ENCODE peak calls at places on chromosome 12, in six cellular contexts. One of them, this sample, is unnamed.

GRCh38 chr12:57193706-57194245 is 22.8 kb upstream of the NXPH4 start:
- DNase-seq in fibroblast of mammary gland: no peak
- DNase-seq in brain microvascular endothelial cell: no peak
- DNase-seq in neural progenitor cell: no peak
- DNase-seq in A549: no peak
- DNase-seq in hepatocyte: no peak
- DNase-seq in this sample: no peak

GRCh38 chr12:23238957-23239356 is 614.0 kb downstream of the ETNK1 start:
- DNase-seq in fibroblast of mammary gland: no peak
- DNase-seq in brain microvascular endothelial cell: no peak
- DNase-seq in neural progenitor cell: no peak
- DNase-seq in A549: no peak
- DNase-seq in hepatocyte: no peak
- DNase-seq in this sample: no peak

GRCh38 chr12:72872488-72872887 is 600.3 kb downstream of the TRHDE start:
- DNase-seq in fibroblast of mammary gland: no peak
- DNase-seq in brain microvascular endothelial cell: no peak
- DNase-seq in neural progenitor cell: peak; percentile 36
- DNase-seq in A549: no peak
- DNase-seq in hepatocyte: no peak
- DNase-seq in this sample: no peak

GRCh38 chr12:107761502-107761904 is 566 bp upstream of the PRDM4 start:
- DNase-seq in fibroblast of mammary gland: no peak
- DNase-seq in brain microvascular endothelial cell: no peak
- DNase-seq in neural progenitor cell: peak; percentile 49
- DNase-seq in A549: no peak
- DNase-seq in hepatocyte: peak; percentile 23
- DNase-seq in this sample: no peak

GRCh38 chr12:1474567-1475153 is 119.7 kb downstream of the FBXL14 start:
- DNase-seq in fibroblast of mammary gland: peak; percentile 97
- DNase-seq in brain microvascular endothelial cell: peak; percentile 91
- DNase-seq in neural progenitor cell: peak; percentile 71
- DNase-seq in A549: no peak
- DNase-seq in hepatocyte: peak; percentile 25
- DNase-seq in this sample: peak; percentile 96

GRCh38 chr12:40016960-40017359 is 88.9 kb downstream of the SLC2A13 start:
- DNase-seq in fibroblast of mammary gland: peak; percentile 96
- DNase-seq in brain microvascular endothelial cell: peak; percentile 51
- DNase-seq in neural progenitor cell: no peak
- DNase-seq in A549: peak; percentile 74
- DNase-seq in hepatocyte: peak; percentile 42
- DNase-seq in this sample: peak; percentile 43

GRCh38 chr12:42588981-42589464 is 523 bp downstream of the PRICKLE1 start:
- DNase-seq in fibroblast of mammary gland: no peak
- DNase-seq in brain microvascular endothelial cell: peak; percentile 22
- DNase-seq in neural progenitor cell: peak; percentile 84
- DNase-seq in A549: peak; percentile 31
- DNase-seq in hepatocyte: peak; percentile 73
- DNase-seq in this sample: peak; percentile 37

GRCh38 chr12:132924356-132924755 is 31.8 kb downstream of the ZNF605 start:
- DNase-seq in fibroblast of mammary gland: no peak
- DNase-seq in brain microvascular endothelial cell: no peak
- DNase-seq in neural progenitor cell: no peak
- DNase-seq in A549: no peak
- DNase-seq in hepatocyte: no peak
- DNase-seq in this sample: no peak

GRCh38 chr12:63382930-63383329 is 231.9 kb upstream of the AVPR1A start:
- DNase-seq in fibroblast of mammary gland: no peak
- DNase-seq in brain microvascular endothelial cell: peak; percentile 64
- DNase-seq in neural progenitor cell: no peak
- DNase-seq in A549: no peak
- DNase-seq in hepatocyte: no peak
- DNase-seq in this sample: peak; percentile 33

GRCh38 chr12:126608607-126609175 is 1543.5 kb downstream of the AACS start:
- DNase-seq in fibroblast of mammary gland: peak; percentile 8
- DNase-seq in brain microvascular endothelial cell: no peak
- DNase-seq in neural progenitor cell: no peak
- DNase-seq in A549: no peak
- DNase-seq in hepatocyte: no peak
- DNase-seq in this sample: no peak

GRCh38 chr12:9041321-9041720 is 52.0 kb downstream of the KLRG1 start:
- DNase-seq in fibroblast of mammary gland: peak; percentile 46
- DNase-seq in brain microvascular endothelial cell: peak; percentile 35
- DNase-seq in neural progenitor cell: no peak
- DNase-seq in A549: no peak
- DNase-seq in hepatocyte: no peak
- DNase-seq in this sample: peak; percentile 24

GRCh38 chr12:43807361-43807760 is 1.2 kb upstream of the TWF1 start:
- DNase-seq in fibroblast of mammary gland: no peak
- DNase-seq in brain microvascular endothelial cell: no peak
- DNase-seq in neural progenitor cell: no peak
- DNase-seq in A549: no peak
- DNase-seq in hepatocyte: no peak
- DNase-seq in this sample: no peak
- H3K4me3 ChIP-seq in fibroblast of mammary gland: no peak overlapping the region
- H3K4me3 ChIP-seq in brain microvascular endothelial cell: no peak overlapping the region
- H3K4me3 ChIP-seq in neural progenitor cell: no peak overlapping the region
- H3K4me3 ChIP-seq in A549: no peak overlapping the region
- H3K4me3 ChIP-seq in hepatocyte: no peak overlapping the region
- H3K4me3 ChIP-seq in this sample: no peak overlapping the region

GRCh38 chr12:128088926-128089325 is 178.0 kb upstream of the TMEM132C start:
- DNase-seq in fibroblast of mammary gland: no peak
- DNase-seq in brain microvascular endothelial cell: no peak
- DNase-seq in neural progenitor cell: no peak
- DNase-seq in A549: no peak
- DNase-seq in hepatocyte: no peak
- DNase-seq in this sample: no peak

GRCh38 chr12:128091931-128092330 is 175.0 kb upstream of the TMEM132C start:
- DNase-seq in fibroblast of mammary gland: no peak
- DNase-seq in brain microvascular endothelial cell: no peak
- DNase-seq in neural progenitor cell: no peak
- DNase-seq in A549: no peak
- DNase-seq in hepatocyte: no peak
- DNase-seq in this sample: no peak

GRCh38 chr12:128091101-128091795 is 175.7 kb upstream of the TMEM132C start:
- DNase-seq in fibroblast of mammary gland: no peak
- DNase-seq in brain microvascular endothelial cell: no peak
- DNase-seq in neural progenitor cell: peak; percentile 73
- DNase-seq in A549: no peak
- DNase-seq in hepatocyte: no peak
- DNase-seq in this sample: no peak

DNA sequence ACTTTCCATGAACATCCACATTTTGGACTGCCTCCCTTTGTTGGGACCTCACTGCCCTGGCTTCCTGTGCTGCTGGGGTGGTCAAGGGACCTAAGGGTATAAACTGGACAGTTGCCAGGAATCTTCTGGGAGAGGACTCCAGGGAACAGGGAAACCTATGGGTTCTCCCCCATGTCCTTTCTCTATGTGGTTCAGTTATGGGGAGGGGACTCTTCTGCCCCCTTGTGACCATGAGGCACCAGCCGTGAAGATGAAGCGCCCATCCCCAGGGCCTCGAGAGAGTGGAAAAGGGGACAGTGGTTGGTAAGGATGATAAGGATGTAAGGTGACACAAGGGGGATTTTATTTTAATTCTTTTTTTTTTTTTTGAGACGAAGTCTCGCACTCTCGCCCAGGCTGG is 177.0 kb upstream of the TMEM132C start:
- DNase-seq in fibroblast of mammary gland: no peak
- DNase-seq in brain microvascular endothelial cell: no peak
- DNase-seq in neural progenitor cell: no peak
- DNase-seq in A549: no peak
- DNase-seq in hepatocyte: no peak
- DNase-seq in this sample: no peak
- TF ChIP-seq CTCF in fibroblast of mammary gland: no peak
- TF ChIP-seq CTCF in brain microvascular endothelial cell: no peak
- TF ChIP-seq CTCF in neural progenitor cell: no peak
- TF ChIP-seq CTCF in A549: no peak
- TF ChIP-seq CTCF in hepatocyte: no peak
- TF ChIP-seq CTCF in this sample: no peak

DNA sequence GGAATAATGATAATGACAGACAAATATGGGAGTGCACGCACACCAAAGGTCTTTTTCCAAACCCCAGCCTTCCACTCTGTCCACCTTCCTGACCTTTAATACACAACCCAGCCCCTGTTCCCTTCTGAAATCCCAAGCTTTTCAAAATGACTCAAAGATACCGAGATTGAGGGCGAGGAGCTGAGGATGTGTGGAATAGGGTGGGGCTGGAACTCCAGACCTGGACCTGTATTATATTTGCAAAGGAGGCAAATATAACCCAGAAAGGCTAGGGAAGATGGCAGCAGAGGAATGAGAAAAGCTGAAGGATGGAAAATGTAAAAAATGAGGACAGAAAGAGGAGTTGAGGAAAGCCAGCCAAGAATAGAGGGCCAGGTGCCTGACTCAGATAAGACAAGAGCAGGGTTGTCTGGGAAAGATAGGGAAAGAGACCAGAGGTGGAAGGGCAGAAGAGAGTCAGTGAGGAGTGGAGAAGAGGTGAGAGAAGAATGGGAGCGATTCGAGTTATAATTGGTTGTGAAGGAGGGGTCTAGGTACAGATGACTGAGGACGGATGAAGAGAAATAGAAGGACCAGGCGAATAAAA is 1.0 kb upstream of the PTMS start:
- DNase-seq in fibroblast of mammary gland: no peak
- DNase-seq in brain microvascular endothelial cell: no peak
- DNase-seq in neural progenitor cell: peak; percentile 41
- DNase-seq in A549: peak; percentile 46
- DNase-seq in hepatocyte: no peak
- DNase-seq in this sample: peak; percentile 22
- H3K4me3 ChIP-seq in fibroblast of mammary gland: peak overlapping the region; percentile 92
- H3K4me3 ChIP-seq in brain microvascular endothelial cell: no peak overlapping the region
- H3K4me3 ChIP-seq in neural progenitor cell: peak overlapping the region; percentile 100
- H3K4me3 ChIP-seq in A549: peak overlapping the region; percentile 97
- H3K4me3 ChIP-seq in hepatocyte: peak overlapping the region; percentile 16
- H3K4me3 ChIP-seq in this sample: peak overlapping the region; percentile 93

DNA sequence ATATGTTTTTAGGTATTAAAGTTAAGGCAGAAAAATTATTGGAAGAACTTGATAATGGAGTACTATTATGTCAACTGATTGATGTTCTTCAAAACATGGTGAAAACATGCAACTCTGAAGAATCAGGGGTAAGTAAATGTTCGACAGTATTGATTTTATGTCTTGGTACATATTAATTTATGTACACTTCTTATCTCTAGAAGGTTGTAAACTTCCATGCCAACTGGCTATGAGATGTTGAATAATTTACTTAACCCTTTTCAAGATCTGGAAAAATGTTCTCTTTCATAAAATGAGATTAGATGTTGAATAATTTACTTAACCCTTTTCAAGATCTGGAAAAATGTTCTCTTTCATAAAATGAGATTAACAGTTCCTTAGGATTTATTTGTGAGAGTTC is 28.1 kb downstream of the GAS2L3 start:
- DNase-seq in fibroblast of mammary gland: no peak
- DNase-seq in brain microvascular endothelial cell: no peak
- DNase-seq in neural progenitor cell: no peak
- DNase-seq in A549: no peak
- DNase-seq in hepatocyte: no peak
- DNase-seq in this sample: no peak
- TF ChIP-seq CTCF in fibroblast of mammary gland: no peak
- TF ChIP-seq CTCF in brain microvascular endothelial cell: no peak
- TF ChIP-seq CTCF in neural progenitor cell: no peak
- TF ChIP-seq CTCF in A549: no peak
- TF ChIP-seq CTCF in hepatocyte: no peak
- TF ChIP-seq CTCF in this sample: no peak

GRCh38 chr12:123940627-123940966 is 32.0 kb downstream of the CCDC92 start:
- DNase-seq in fibroblast of mammary gland: no peak
- DNase-seq in brain microvascular endothelial cell: no peak
- DNase-seq in neural progenitor cell: no peak
- DNase-seq in A549: no peak
- DNase-seq in hepatocyte: no peak
- DNase-seq in this sample: no peak

GRCh38 chr12:123941485-123942276 is 30.9 kb downstream of the CCDC92 start:
- DNase-seq in fibroblast of mammary gland: peak; percentile 42
- DNase-seq in brain microvascular endothelial cell: no peak
- DNase-seq in neural progenitor cell: no peak
- DNase-seq in A549: no peak
- DNase-seq in hepatocyte: no peak
- DNase-seq in this sample: no peak

GRCh38 chr12:123941000-123941399 is 31.6 kb downstream of the CCDC92 start:
- DNase-seq in fibroblast of mammary gland: no peak
- DNase-seq in brain microvascular endothelial cell: no peak
- DNase-seq in neural progenitor cell: no peak
- DNase-seq in A549: no peak
- DNase-seq in hepatocyte: no peak
- DNase-seq in this sample: no peak

GRCh38 chr12:123938679-123939480 is 33.8 kb downstream of the CCDC92 start:
- DNase-seq in fibroblast of mammary gland: peak; percentile 6
- DNase-seq in brain microvascular endothelial cell: no peak
- DNase-seq in neural progenitor cell: peak; percentile 51
- DNase-seq in A549: peak; percentile 17
- DNase-seq in hepatocyte: no peak
- DNase-seq in this sample: no peak

DNA sequence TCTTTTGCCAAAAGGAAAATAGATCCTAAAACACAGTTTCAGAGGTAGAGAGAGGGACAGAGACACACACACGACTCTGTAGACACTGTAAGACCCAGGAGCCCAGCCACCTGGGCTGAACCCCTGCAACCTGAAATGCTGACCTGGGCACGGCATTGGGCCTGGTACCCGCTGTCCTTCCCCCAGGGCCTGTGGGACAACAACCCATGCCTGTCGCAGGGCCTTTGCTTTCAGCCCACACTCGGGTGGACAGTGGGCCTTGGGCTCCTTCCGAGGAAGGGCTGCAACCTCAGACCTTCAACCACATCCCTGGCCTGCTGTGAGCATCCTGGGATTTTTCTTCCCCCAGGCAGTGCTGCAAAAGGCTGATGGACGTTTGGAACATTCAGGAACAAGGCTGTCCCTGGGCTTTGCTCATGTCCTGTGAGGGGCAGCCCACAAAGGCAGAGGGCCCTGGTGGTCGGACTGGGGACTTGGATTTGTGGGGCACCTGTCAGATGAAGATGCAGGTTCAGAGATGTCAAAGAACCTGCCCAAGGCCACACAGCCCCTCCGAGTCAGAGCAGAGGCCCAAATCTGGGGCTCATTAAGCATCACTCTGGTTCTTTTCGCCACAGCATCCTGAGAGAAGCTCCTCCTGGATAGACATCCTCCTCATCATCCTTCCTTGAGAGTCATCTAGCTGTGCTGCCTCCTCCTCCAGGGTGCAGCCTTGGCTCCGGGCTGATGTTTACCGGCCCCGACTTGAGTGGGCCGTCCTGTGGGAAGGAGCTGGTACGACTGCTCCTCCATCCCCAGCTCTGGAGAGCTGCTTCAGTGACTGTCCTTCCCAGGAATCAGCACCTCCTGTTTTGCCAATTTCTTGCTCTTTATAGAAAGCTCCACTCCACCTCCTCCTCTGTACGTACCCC is 32.7 kb downstream of the CCDC92 start:
- DNase-seq in fibroblast of mammary gland: no peak
- DNase-seq in brain microvascular endothelial cell: no peak
- DNase-seq in neural progenitor cell: no peak
- DNase-seq in A549: no peak
- DNase-seq in hepatocyte: no peak
- DNase-seq in this sample: no peak
- H3K4me3 ChIP-seq in fibroblast of mammary gland: no peak overlapping the region
- H3K4me3 ChIP-seq in brain microvascular endothelial cell: no peak overlapping the region
- H3K4me3 ChIP-seq in neural progenitor cell: no peak overlapping the region
- H3K4me3 ChIP-seq in A549: no peak overlapping the region
- H3K4me3 ChIP-seq in hepatocyte: no peak overlapping the region
- H3K4me3 ChIP-seq in this sample: no peak overlapping the region

This sample was measured in astrocyte of the spinal cord.